ENCODE peak calls at places on chromosomes 2 and 18, in six cellular contexts. One of them, this sample, is unnamed.
A peak's percentile ranks its signal among the peaks of the same experiment; 100 is the strongest.

GRCh38 chr2:240355962-240356361 is 79.5 kb upstream of the GPC1 start:
- DNase-seq in stimulated activated naive CD4-positive, alpha-beta T cell: no peak
- DNase-seq in kidney tubule cell: no peak
- DNase-seq in heart left ventricle: peak; percentile 16
- DNase-seq in midbrain: no peak
- DNase-seq in memory B cell: no peak
- DNase-seq in this sample: no peak

GRCh38 chr18:57741273-57741672 is 61.8 kb downstream of the ATP8B1 start:
- DNase-seq in stimulated activated naive CD4-positive, alpha-beta T cell: no peak
- DNase-seq in kidney tubule cell: no peak
- DNase-seq in heart left ventricle: no peak
- DNase-seq in midbrain: no peak
- DNase-seq in memory B cell: no peak
- DNase-seq in this sample: no peak

GRCh38 chr2:173184031-173185004 is 108.7 kb downstream of the MAP3K20 start:
- DNase-seq in stimulated activated naive CD4-positive, alpha-beta T cell: no peak
- DNase-seq in kidney tubule cell: peak; percentile 94
- DNase-seq in heart left ventricle: peak; percentile 61
- DNase-seq in midbrain: no peak
- DNase-seq in memory B cell: no peak
- DNase-seq in this sample: no peak

GRCh38 chr2:157793053-157793612 is 83.0 kb downstream of the ACVR1 start:
- DNase-seq in stimulated activated naive CD4-positive, alpha-beta T cell: no peak
- DNase-seq in kidney tubule cell: no peak
- DNase-seq in heart left ventricle: no peak
- DNase-seq in midbrain: no peak
- DNase-seq in memory B cell: no peak
- DNase-seq in this sample: no peak

GRCh38 chr18:50729986-50730385 is 89.8 kb downstream of the MRO start:
- DNase-seq in stimulated activated naive CD4-positive, alpha-beta T cell: no peak
- DNase-seq in kidney tubule cell: no peak
- DNase-seq in heart left ventricle: no peak
- DNase-seq in midbrain: no peak
- DNase-seq in memory B cell: no peak
- DNase-seq in this sample: no peak

GRCh38 chr2:68467077-68467960 is at the start of the genes APLF and FBXO48:
- DNase-seq in stimulated activated naive CD4-positive, alpha-beta T cell: peak; percentile 99
- DNase-seq in kidney tubule cell: peak; percentile 99
- DNase-seq in heart left ventricle: peak; percentile 98
- DNase-seq in midbrain: peak; percentile 98
- DNase-seq in memory B cell: peak; percentile 96
- DNase-seq in this sample: peak; percentile 95

GRCh38 chr2:143937563-143938346 is 582.2 kb downstream of the ZEB2 start:
- DNase-seq in stimulated activated naive CD4-positive, alpha-beta T cell: no peak
- DNase-seq in kidney tubule cell: no peak
- DNase-seq in heart left ventricle: peak; percentile 30
- DNase-seq in midbrain: no peak
- DNase-seq in memory B cell: no peak
- DNase-seq in this sample: no peak

GRCh38 chr18:68262697-68263293 is 452.1 kb downstream of the TMX3 start:
- DNase-seq in stimulated activated naive CD4-positive, alpha-beta T cell: no peak
- DNase-seq in kidney tubule cell: peak; percentile 64
- DNase-seq in heart left ventricle: no peak
- DNase-seq in midbrain: no peak
- DNase-seq in memory B cell: no peak
- DNase-seq in this sample: no peak

GRCh38 chr2:126657636-126658315 is 1.8 kb downstream of the GYPC start:
- DNase-seq in stimulated activated naive CD4-positive, alpha-beta T cell: peak; percentile 69
- DNase-seq in kidney tubule cell: peak; percentile 95
- DNase-seq in heart left ventricle: peak; percentile 95
- DNase-seq in midbrain: no peak
- DNase-seq in memory B cell: no peak
- DNase-seq in this sample: no peak

GRCh38 chr2:1837022-1837421 is 92.7 kb upstream of the PXDN start:
- DNase-seq in stimulated activated naive CD4-positive, alpha-beta T cell: no peak
- DNase-seq in kidney tubule cell: no peak
- DNase-seq in heart left ventricle: no peak
- DNase-seq in midbrain: no peak
- DNase-seq in memory B cell: no peak
- DNase-seq in this sample: no peak

GRCh38 chr2:106339156-106339555 is 129.1 kb downstream of the RGPD3 start:
- DNase-seq in stimulated activated naive CD4-positive, alpha-beta T cell: no peak
- DNase-seq in kidney tubule cell: no peak
- DNase-seq in heart left ventricle: no peak
- DNase-seq in midbrain: no peak
- DNase-seq in memory B cell: no peak
- DNase-seq in this sample: no peak

GRCh38 chr2:45257820-45258219 is 248.6 kb upstream of the SIX2 start:
- DNase-seq in stimulated activated naive CD4-positive, alpha-beta T cell: no peak
- DNase-seq in kidney tubule cell: no peak
- DNase-seq in heart left ventricle: no peak
- DNase-seq in midbrain: no peak
- DNase-seq in memory B cell: no peak
- DNase-seq in this sample: no peak

GRCh38 chr2:235595420-235596010 is 101.7 kb downstream of the AGAP1 start:
- DNase-seq in stimulated activated naive CD4-positive, alpha-beta T cell: no peak
- DNase-seq in kidney tubule cell: peak; percentile 68
- DNase-seq in heart left ventricle: peak; percentile 66
- DNase-seq in midbrain: peak; percentile 87
- DNase-seq in memory B cell: no peak
- DNase-seq in this sample: peak; percentile 73

GRCh38 chr2:183070942-183071844 is 7.4 kb upstream of the DUSP19 start:
- DNase-seq in stimulated activated naive CD4-positive, alpha-beta T cell: no peak
- DNase-seq in kidney tubule cell: peak; percentile 35
- DNase-seq in heart left ventricle: no peak
- DNase-seq in midbrain: no peak
- DNase-seq in memory B cell: no peak
- DNase-seq in this sample: no peak

GRCh38 chr2:7572460-7572859 is 655.2 kb downstream of the RNF144A start:
- DNase-seq in stimulated activated naive CD4-positive, alpha-beta T cell: peak; percentile 45
- DNase-seq in kidney tubule cell: no peak
- DNase-seq in heart left ventricle: no peak
- DNase-seq in midbrain: peak; percentile 4
- DNase-seq in memory B cell: no peak
- DNase-seq in this sample: peak; percentile 39

This sample was measured in cerebellum.